ENCODE peak calls at places on chromosome 12, in eight cellular contexts. R is NCI-H2081; U is CD8-positive, alpha-beta T cell; Z is natural killer cell; W is iPS-NIHi11; J is NCI-H345; F is Calu3; I is GM12864. Q is an unnamed sample.

GRCh38 chr12:52379536-52379935 is 5.9 kb downstream of the KRT84 start:
- DNase-seq in R (no peak), U (no peak), Z (no peak), W (no peak), J (no peak), F (no peak), I (no peak), Q (no peak)

GRCh38 chr12:59615392-59616165 is 19.8 kb downstream of the SLC16A7 start:
- DNase-seq in R (no peak), U (no peak), Z (no peak), W (no peak), J (no peak), F (no peak), I (no peak), Q (no peak)

GRCh38 chr12:19323768-19324167 is 115.5 kb upstream of the AEBP2 start:
- DNase-seq in R (no peak), U (no peak), Z (no peak), W (no peak), J (no peak), F (no peak), I (no peak), Q (no peak)

GRCh38 chr12:89278169-89278568 is 74.1 kb downstream of the DUSP6 start:
- DNase-seq in R (no peak), U (no peak), Z (no peak), W (no peak), J (no peak), F (no peak), I (no peak), Q (no peak)

GRCh38 chr12:128867466-128867865 is 14.2 kb downstream of the GLT1D1 start:
- DNase-seq in R (no peak), U (no peak), Z (no peak), W (no peak), J (peak; percentile 17), F (no peak), I (no peak), Q (no peak)

GRCh38 chr12:71938728-71939385 is at the start of gene TPH2:
- DNase-seq in R (peak; percentile 82), U (no peak), Z (peak; percentile 24), W (peak; percentile 87), J (peak; percentile 43), F (peak; percentile 82), I (no peak), Q (no peak)

GRCh38 chr12:123907021-123907420 is 65.6 kb downstream of the CCDC92 start:
- DNase-seq in R (no peak), U (no peak), Z (no peak), W (no peak), J (no peak), F (no peak), I (no peak), Q (no peak)

GRCh38 chr12:52197371-52198231 is 5.8 kb upstream of the KRT80 start:
- DNase-seq in R (peak; percentile 73), U (no peak), Z (no peak), W (no peak), J (peak; percentile 68), F (no peak), I (no peak), Q (no peak)

GRCh38 chr12:77003961-77004360 is 61.4 kb downstream of the E2F7 start:
- DNase-seq in R (no peak), U (no peak), Z (no peak), W (no peak), J (no peak), F (no peak), I (no peak), Q (no peak)

GRCh38 chr12:24661657-24662096 is 287.2 kb downstream of the BCAT1 start:
- DNase-seq in R (no peak), U (no peak), Z (no peak), W (no peak), J (no peak), F (peak; percentile 32), I (no peak), Q (no peak)

GRCh38 chr12:12398026-12398859 is 41.4 kb downstream of the BORCS5 start:
- DNase-seq in R (peak; percentile 46), U (no peak), Z (no peak), W (no peak), J (no peak), F (peak; percentile 77), I (no peak), Q (no peak)

GRCh38 chr12:51819851-51820720 is 28.4 kb downstream of the FIGNL2 start:
- DNase-seq in R (no peak), U (no peak), Z (no peak), W (no peak), J (peak; percentile 75), F (no peak), I (no peak), Q (peak; percentile 60)

GRCh38 chr12:39779768-39780340 is 160.3 kb upstream of the ABCD2 start:
- DNase-seq in R (no peak), U (no peak), Z (no peak), W (no peak), J (no peak), F (no peak), I (no peak), Q (no peak)

GRCh38 chr12:30794591-30795409 is 40.0 kb upstream of the CAPRIN2 start:
- DNase-seq in R (no peak), U (no peak), Z (no peak), W (peak; percentile 77), J (peak; percentile 16), F (peak; percentile 72), I (no peak), Q (no peak)

GRCh38 chr12:57439762-57440266 is 5.2 kb downstream of the INHBC start:
- DNase-seq in R (no peak), U (no peak), Z (no peak), W (no peak), J (no peak), F (no peak), I (no peak), Q (no peak)

GRCh38 chr12:65892905-65893304 is 68.6 kb downstream of the HMGA2 start:
- DNase-seq in R (no peak), U (no peak), Z (peak; percentile 22), W (no peak), J (no peak), F (no peak), I (no peak), Q (no peak)

GRCh38 chr12:86134571-86134970 is 121.6 kb downstream of the MGAT4C start:
- DNase-seq in R (no peak), U (no peak), Z (no peak), W (no peak), J (no peak), F (no peak), I (no peak), Q (no peak)

GRCh38 chr12:104721944-104722343 is 236.1 kb downstream of the SLC41A2 start:
- DNase-seq in R (no peak), U (no peak), Z (no peak), W (no peak), J (no peak), F (no peak), I (no peak), Q (no peak)

GRCh38 chr12:3200032-3200617 is 122.9 kb downstream of the TSPAN9 start:
- DNase-seq in R (no peak), U (no peak), Z (no peak), W (peak; percentile 95), J (peak; percentile 62), F (peak; percentile 52), I (no peak), Q (peak; percentile 73)

Q was measured in NCI-H2171 treated with DMSO at 0.1 percent for 48 hours.